ENCODE peak calls at places on chromosomes 1 and 21, in six cellular contexts. One of them, this sample, is unnamed.
A peak's percentile ranks its signal among the peaks of the same experiment; 100 is the strongest.

GRCh38 chr1:47207811-47208373 is 18.1 kb upstream of the PDZK1IP1 start:
- DNase-seq in stimulated activated CD4-positive, alpha-beta T cell treated with anti-CD3 and anti-CD28 coated beads, Interleukin-1b, Interleukin-23, amount 100 ng/mL, for 4 hours: no peak
- DNase-seq in activated CD4-positive, alpha-beta T cell treated with anti-CD3 and anti-CD28 coated beads for 4 hours: no peak
- DNase-seq in glutamatergic neuron: no peak
- DNase-seq in mucosa of descending colon: no peak
- DNase-seq in AG08395: no peak
- DNase-seq in this sample: no peak

GRCh38 chr21:32940079-32941014 is 85.4 kb upstream of the OLIG2 start:
- DNase-seq in activated CD4-positive, alpha-beta T cell treated with anti-CD3 and anti-CD28 coated beads for 4 hours: peak; percentile 51
- DNase-seq in stimulated activated CD4-positive, alpha-beta T cell treated with anti-CD3 and anti-CD28 coated beads, Interleukin-1b, Interleukin-23, amount 100 ng/mL, for 4 hours: peak; percentile 28
- DNase-seq in AG08395: peak; percentile 34
- DNase-seq in glutamatergic neuron: peak; percentile 34
- DNase-seq in mucosa of descending colon: no peak
- DNase-seq in this sample: no peak

GRCh38 chr21:43916691-43917514 is 51.9 kb downstream of the AGPAT3 start:
- DNase-seq in activated CD4-positive, alpha-beta T cell treated with anti-CD3 and anti-CD28 coated beads for 4 hours: peak; percentile 48
- DNase-seq in AG08395: no peak
- DNase-seq in glutamatergic neuron: no peak
- DNase-seq in stimulated activated CD4-positive, alpha-beta T cell treated with anti-CD3 and anti-CD28 coated beads, Interleukin-1b, Interleukin-23, amount 100 ng/mL, for 4 hours: peak; percentile 41
- DNase-seq in mucosa of descending colon: no peak
- DNase-seq in this sample: no peak

GRCh38 chr1:69846267-69846666 is 278.5 kb downstream of the LRRC7 start:
- DNase-seq in mucosa of descending colon: no peak
- DNase-seq in AG08395: no peak
- DNase-seq in glutamatergic neuron: no peak
- DNase-seq in stimulated activated CD4-positive, alpha-beta T cell treated with anti-CD3 and anti-CD28 coated beads, Interleukin-1b, Interleukin-23, amount 100 ng/mL, for 4 hours: no peak
- DNase-seq in activated CD4-positive, alpha-beta T cell treated with anti-CD3 and anti-CD28 coated beads for 4 hours: no peak
- DNase-seq in this sample: no peak

GRCh38 chr1:63223426-63223825 is 98.9 kb upstream of the FOXD3 start:
- DNase-seq in mucosa of descending colon: no peak
- DNase-seq in activated CD4-positive, alpha-beta T cell treated with anti-CD3 and anti-CD28 coated beads for 4 hours: no peak
- DNase-seq in stimulated activated CD4-positive, alpha-beta T cell treated with anti-CD3 and anti-CD28 coated beads, Interleukin-1b, Interleukin-23, amount 100 ng/mL, for 4 hours: no peak
- DNase-seq in glutamatergic neuron: no peak
- DNase-seq in AG08395: no peak
- DNase-seq in this sample: no peak

GRCh38 chr1:161706483-161707347 is at the start of gene FCRLA:
- DNase-seq in mucosa of descending colon: no peak
- DNase-seq in stimulated activated CD4-positive, alpha-beta T cell treated with anti-CD3 and anti-CD28 coated beads, Interleukin-1b, Interleukin-23, amount 100 ng/mL, for 4 hours: no peak
- DNase-seq in activated CD4-positive, alpha-beta T cell treated with anti-CD3 and anti-CD28 coated beads for 4 hours: no peak
- DNase-seq in glutamatergic neuron: no peak
- DNase-seq in AG08395: peak; percentile 88
- DNase-seq in this sample: no peak

GRCh38 chr1:231806623-231807470 is 180.3 kb downstream of the DISC1 start:
- DNase-seq in AG08395: no peak
- DNase-seq in glutamatergic neuron: peak; percentile 66
- DNase-seq in mucosa of descending colon: peak; percentile 65
- DNase-seq in activated CD4-positive, alpha-beta T cell treated with anti-CD3 and anti-CD28 coated beads for 4 hours: no peak
- DNase-seq in stimulated activated CD4-positive, alpha-beta T cell treated with anti-CD3 and anti-CD28 coated beads, Interleukin-1b, Interleukin-23, amount 100 ng/mL, for 4 hours: no peak
- DNase-seq in this sample: peak; percentile 59

GRCh38 chr21:39637197-39637970 is 24.6 kb downstream of the B3GALT5 start:
- DNase-seq in activated CD4-positive, alpha-beta T cell treated with anti-CD3 and anti-CD28 coated beads for 4 hours: no peak
- DNase-seq in glutamatergic neuron: no peak
- DNase-seq in mucosa of descending colon: peak; percentile 86
- DNase-seq in AG08395: no peak
- DNase-seq in stimulated activated CD4-positive, alpha-beta T cell treated with anti-CD3 and anti-CD28 coated beads, Interleukin-1b, Interleukin-23, amount 100 ng/mL, for 4 hours: no peak
- DNase-seq in this sample: no peak

GRCh38 chr1:172411791-172412338 is 8.6 kb upstream of the C1orf105 start:
- DNase-seq in AG08395: no peak
- DNase-seq in mucosa of descending colon: no peak
- DNase-seq in activated CD4-positive, alpha-beta T cell treated with anti-CD3 and anti-CD28 coated beads for 4 hours: no peak
- DNase-seq in glutamatergic neuron: no peak
- DNase-seq in stimulated activated CD4-positive, alpha-beta T cell treated with anti-CD3 and anti-CD28 coated beads, Interleukin-1b, Interleukin-23, amount 100 ng/mL, for 4 hours: no peak
- DNase-seq in this sample: no peak